ENCODE peak calls at places on chromosomes 6 and 20, in seven cellular contexts. D, P, Z, L, U, O and C are unnamed samples.

GRCh38 chr6:111679126-111679525 is 73.4 kb upstream of the TRAF3IP2 start:
- DNase-seq in D (no peak), P (no peak), Z (no peak), L (no peak), U (no peak), O (no peak), C (no peak)

GRCh38 chr6:129555206-129555832 is 154.7 kb downstream of the ARHGAP18 start:
- DNase-seq in D (peak; percentile 59), P (peak; percentile 89), Z (no peak), L (no peak), U (peak; percentile 71), O (no peak), C (no peak)

GRCh38 chr20:59753836-59754235 is 149.5 kb downstream of the PHACTR3 start:
- DNase-seq in D (no peak), P (no peak), Z (no peak), L (no peak), U (no peak), O (no peak), C (no peak)

GRCh38 chr6:45422541-45423110 is 44.9 kb upstream of the SUPT3H start:
- DNase-seq in D (peak; percentile 78), P (peak; percentile 55), Z (peak; percentile 73), L (peak; percentile 44), U (peak; percentile 72), O (peak; percentile 57), C (peak; percentile 75)

GRCh38 chr20:53768329-53768728 is 174.7 kb upstream of the ZNF217 start:
- DNase-seq in D (peak; percentile 80), P (no peak), Z (no peak), L (no peak), U (no peak), O (no peak), C (no peak)

GRCh38 chr6:5786321-5787053 is 220.2 kb downstream of the NRN1 start:
- DNase-seq in D (no peak), P (no peak), Z (no peak), L (no peak), U (peak; percentile 34), O (peak; percentile 80), C (no peak)

GRCh38 chr20:10388571-10388970 is 45.5 kb downstream of the MKKS start:
- DNase-seq in D (no peak), P (no peak), Z (no peak), L (no peak), U (no peak), O (no peak), C (no peak)

GRCh38 chr6:131134220-131134831 is 941 bp upstream of the AKAP7 start:
- DNase-seq in D (no peak), P (no peak), Z (peak; percentile 2), L (no peak), U (no peak), O (no peak), C (no peak)

GRCh38 chr6:127182501-127182900 is 64.0 kb downstream of the RSPO3 start:
- DNase-seq in D (no peak), P (no peak), Z (peak; percentile 73), L (no peak), U (peak; percentile 74), O (no peak), C (no peak)

GRCh38 chr6:140228491-140228890 is 854.0 kb upstream of the CITED2 start:
- DNase-seq in D (no peak), P (no peak), Z (no peak), L (no peak), U (no peak), O (no peak), C (no peak)

GRCh38 chr20:50784464-50784863 is 10.4 kb upstream of the BCAS4 start:
- DNase-seq in D (no peak), P (no peak), Z (no peak), L (no peak), U (no peak), O (no peak), C (no peak)

GRCh38 chr6:130783416-130784107 is 43.6 kb upstream of the SMLR1 start:
- DNase-seq in D (no peak), P (no peak), Z (no peak), L (no peak), U (peak; percentile 51), O (no peak), C (no peak)

GRCh38 chr20:10113746-10114145 is 79.0 kb downstream of the ANKEF1 start:
- DNase-seq in D (no peak), P (no peak), Z (peak; percentile 32), L (peak; percentile 63), U (peak; percentile 53), O (peak; percentile 54), C (no peak)

GRCh38 chr20:714453-714852 is 38.9 kb upstream of the SCRT2 start:
- DNase-seq in D (no peak), P (no peak), Z (no peak), L (no peak), U (no peak), O (no peak), C (no peak)

GRCh38 chr20:2757001-2757400 is 43.4 kb downstream of the CPXM1 start:
- DNase-seq in D (no peak), P (no peak), Z (no peak), L (no peak), U (no peak), O (no peak), C (no peak)

GRCh38 chr20:40506567-40506966 is 182.5 kb downstream of the MAFB start:
- DNase-seq in D (peak; percentile 68), P (peak; percentile 80), Z (peak; percentile 100), L (peak; percentile 32), U (peak; percentile 97), O (peak; percentile 99), C (peak; percentile 61)

GRCh38 chr20:8355453-8355852 is 223.4 kb downstream of the PLCB1 start:
- DNase-seq in D (no peak), P (no peak), Z (no peak), L (no peak), U (no peak), O (no peak), C (no peak)

GRCh38 chr20:38193586-38194105 is 28.6 kb upstream of the TGM2 start:
- DNase-seq in D (no peak), P (no peak), Z (no peak), L (no peak), U (no peak), O (no peak), C (no peak)

GRCh38 chr20:38190166-38190565 is 25.1 kb upstream of the TGM2 start:
- DNase-seq in D (no peak), P (no peak), Z (no peak), L (no peak), U (no peak), O (no peak), C (no peak)

GRCh38 chr20:38191654-38192053 is 26.6 kb upstream of the TGM2 start:
- DNase-seq in D (no peak), P (peak; percentile 54), Z (no peak), L (no peak), U (no peak), O (no peak), C (no peak)

GRCh38 chr20:38190936-38191371 is 25.9 kb upstream of the TGM2 start:
- DNase-seq in D (no peak), P (no peak), Z (no peak), L (no peak), U (no peak), O (no peak), C (no peak)

GRCh38 chr20:38192323-38192885 is 27.3 kb upstream of the TGM2 start:
- DNase-seq in D (no peak), P (no peak), Z (no peak), L (no peak), U (no peak), O (no peak), C (no peak)
- H3K4me1 ChIP-seq in D (no peaks in the 10 kb centered on the region), P (peaks cover 20% of the 10 kb centered on the region), Z (peaks cover 4% of the 10 kb centered on the region), L (peaks cover 9% of the 10 kb centered on the region), U (peaks cover 8% of the 10 kb centered on the region), O (peaks cover 16% of the 10 kb centered on the region), C (no peaks in the 10 kb centered on the region)

GRCh38 chr6:4607793-4608192 is 168.4 kb upstream of the CDYL start:
- DNase-seq in D (peak; percentile 19), P (no peak), Z (no peak), L (no peak), U (no peak), O (no peak), C (no peak)
- H3K4me2 ChIP-seq in D (no peak overlapping the region), P (no peak overlapping the region), Z (peak overlapping the region; percentile 37), L (peak overlapping the region; percentile 71), U (no peak overlapping the region), O (peak overlapping the region; percentile 77), C (no peak overlapping the region)

DNA sequence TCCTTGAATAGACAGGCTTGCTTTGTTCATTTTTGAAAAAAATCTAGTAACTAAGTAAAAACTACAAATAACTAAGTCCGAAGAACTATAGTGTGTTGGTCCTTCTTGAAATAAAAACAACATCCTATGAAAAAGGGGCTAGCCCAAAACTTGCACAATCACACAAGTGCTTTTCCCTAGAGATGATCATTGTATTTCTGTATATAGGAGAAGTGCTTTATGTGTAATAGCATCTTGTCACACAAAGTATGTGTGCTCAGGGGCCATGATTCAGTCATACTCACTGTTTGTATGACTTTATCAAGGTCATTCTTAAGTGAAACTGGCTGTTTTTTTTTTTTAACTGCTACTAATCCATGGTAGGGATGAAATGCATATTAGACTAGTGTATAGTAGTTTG is 179.8 kb downstream of the DTNBP1 start:
- DNase-seq in D (no peak), P (peak; percentile 65), Z (peak; percentile 62), L (peak; percentile 43), U (no peak), O (no peak), C (no peak)
- H3K36me3 ChIP-seq in D (no peaks in the 10 kb centered on the region), P (peaks cover 10% of the 10 kb centered on the region), Z (no peaks in the 10 kb centered on the region), L (peaks cover 2% of the 10 kb centered on the region), U (peaks cover 1% of the 10 kb centered on the region), O (peaks cover under 1% of the 10 kb centered on the region), C (peaks cover 12% of the 10 kb centered on the region)

GRCh38 chr20:6708010-6708409 is 59.5 kb upstream of the BMP2 start:
- DNase-seq in D (peak; percentile 86), P (peak; percentile 84), Z (peak; percentile 60), L (peak; percentile 76), U (peak; percentile 89), O (peak; percentile 84), C (no peak)

GRCh38 chr20:6705106-6705766 is 62.2 kb upstream of the BMP2 start:
- DNase-seq in D (peak; percentile 78), P (no peak), Z (no peak), L (peak; percentile 22), U (peak; percentile 55), O (no peak), C (no peak)

GRCh38 chr20:6709865-6710595 is 57.5 kb upstream of the BMP2 start:
- DNase-seq in D (peak; percentile 96), P (peak; percentile 54), Z (no peak), L (peak; percentile 24), U (peak; percentile 50), O (no peak), C (no peak)

GRCh38 chr20:6705920-6706500 is 61.5 kb upstream of the BMP2 start:
- DNase-seq in D (no peak), P (no peak), Z (no peak), L (peak; percentile 62), U (no peak), O (no peak), C (no peak)

DNA sequence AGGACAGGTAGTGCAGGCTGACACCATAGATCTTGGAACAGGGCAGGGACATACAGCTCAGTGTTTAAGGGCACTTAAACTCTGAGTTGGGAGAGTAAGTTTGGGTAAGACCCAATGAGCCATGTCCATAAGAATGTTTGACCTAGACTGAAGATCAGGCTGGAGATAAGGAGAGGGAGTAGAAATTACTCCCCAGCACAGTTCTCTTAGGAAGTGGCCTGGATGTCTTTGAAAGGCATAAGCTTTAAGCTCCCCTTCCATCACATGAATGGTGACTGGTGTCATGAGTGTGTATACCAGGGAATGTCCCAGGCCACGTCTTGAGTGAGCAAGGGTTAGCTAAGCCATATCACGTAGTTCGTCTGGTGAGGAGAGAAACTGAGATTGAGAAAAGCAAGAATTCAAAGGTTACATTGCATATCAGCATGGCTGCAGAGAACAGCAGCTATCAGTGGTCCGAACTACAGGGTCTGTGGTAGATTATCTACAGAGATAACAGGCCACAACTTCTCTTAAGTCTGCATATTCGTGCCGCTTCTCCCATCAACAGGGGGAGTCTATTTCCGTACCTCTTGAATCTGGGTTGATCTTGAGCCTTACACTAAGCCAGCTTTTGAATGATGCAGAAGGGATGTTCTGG is 60.1 kb upstream of the BMP2 start:
- DNase-seq in D (peak; percentile 80), P (no peak), Z (peak; percentile 13), L (peak; percentile 28), U (peak; percentile 31), O (no peak), C (no peak)
- H3K4me1 ChIP-seq in D (peaks cover 25% of the 10 kb centered on the region), P (peaks cover 29% of the 10 kb centered on the region), Z (peaks cover 17% of the 10 kb centered on the region), L (peaks cover 92% of the 10 kb centered on the region), U (peaks cover 26% of the 10 kb centered on the region), O (peaks cover 25% of the 10 kb centered on the region), C (no peaks in the 10 kb centered on the region)